ENCODE peak calls at places on chromosomes 13 and 19, in nine cellular contexts. One of them, this sample, is unnamed.

GRCh38 chr13:93752506-93752905 is 525.9 kb downstream of the GPC6 start:
- DNase-seq in GM12891: no peak
- DNase-seq in fibroblast of lung: no peak
- DNase-seq in iPS DF 6.9: no peak
- DNase-seq in M059J: no peak
- DNase-seq in hippocampal formation: no peak
- DNase-seq in stimulated activated CD4-positive, alpha-beta T cell treated with anti-CD3 and anti-CD28 coated beads, TNF-alpha, amount 100 ng/mL, for 48 hours: no peak
- DNase-seq in NAMALWA: no peak
- DNase-seq in activated gamma-delta T cell treated with Interleukin-2 at 50 U/mL for 16 hours: no peak
- DNase-seq in this sample: no peak

GRCh38 chr19:16273005-16273404 is 51.6 kb upstream of the KLF2 start:
- DNase-seq in GM12891: no peak
- DNase-seq in fibroblast of lung: no peak
- DNase-seq in iPS DF 6.9: no peak
- DNase-seq in M059J: no peak
- DNase-seq in hippocampal formation: peak
- DNase-seq in stimulated activated CD4-positive, alpha-beta T cell treated with anti-CD3 and anti-CD28 coated beads, TNF-alpha, amount 100 ng/mL, for 48 hours: no peak
- DNase-seq in NAMALWA: no peak
- DNase-seq in activated gamma-delta T cell treated with Interleukin-2 at 50 U/mL for 16 hours: no peak
- DNase-seq in this sample: no peak

GRCh38 chr13:23575632-23576031 is 5.4 kb downstream of the TNFRSF19 start:
- DNase-seq in GM12891: no peak
- DNase-seq in fibroblast of lung: no peak
- DNase-seq in iPS DF 6.9: no peak
- DNase-seq in M059J: no peak
- DNase-seq in hippocampal formation: no peak
- DNase-seq in stimulated activated CD4-positive, alpha-beta T cell treated with anti-CD3 and anti-CD28 coated beads, TNF-alpha, amount 100 ng/mL, for 48 hours: no peak
- DNase-seq in NAMALWA: no peak
- DNase-seq in activated gamma-delta T cell treated with Interleukin-2 at 50 U/mL for 16 hours: no peak
- DNase-seq in this sample: no peak

GRCh38 chr19:58545286-58546068 is 1.6 kb downstream of the TRIM28 start:
- DNase-seq in GM12891: no peak
- DNase-seq in fibroblast of lung: no peak
- DNase-seq in iPS DF 6.9: no peak
- DNase-seq in M059J: no peak
- DNase-seq in hippocampal formation: no peak
- DNase-seq in stimulated activated CD4-positive, alpha-beta T cell treated with anti-CD3 and anti-CD28 coated beads, TNF-alpha, amount 100 ng/mL, for 48 hours: no peak
- DNase-seq in NAMALWA: no peak
- DNase-seq in activated gamma-delta T cell treated with Interleukin-2 at 50 U/mL for 16 hours: no peak
- DNase-seq in this sample: no peak

GRCh38 chr13:114282143-114282685 is 813 bp downstream of the UPF3A start:
- DNase-seq in GM12891: no peak
- DNase-seq in fibroblast of lung: peak
- DNase-seq in iPS DF 6.9: no peak
- DNase-seq in M059J: peak
- DNase-seq in hippocampal formation: no peak
- DNase-seq in stimulated activated CD4-positive, alpha-beta T cell treated with anti-CD3 and anti-CD28 coated beads, TNF-alpha, amount 100 ng/mL, for 48 hours: peak
- DNase-seq in NAMALWA: peak
- DNase-seq in activated gamma-delta T cell treated with Interleukin-2 at 50 U/mL for 16 hours: no peak
- DNase-seq in this sample: no peak

GRCh38 chr13:80239571-80240255 is 101.2 kb downstream of the SPRY2 start:
- DNase-seq in GM12891: no peak
- DNase-seq in fibroblast of lung: no peak
- DNase-seq in iPS DF 6.9: no peak
- DNase-seq in M059J: no peak
- DNase-seq in hippocampal formation: no peak
- DNase-seq in stimulated activated CD4-positive, alpha-beta T cell treated with anti-CD3 and anti-CD28 coated beads, TNF-alpha, amount 100 ng/mL, for 48 hours: no peak
- DNase-seq in NAMALWA: no peak
- DNase-seq in activated gamma-delta T cell treated with Interleukin-2 at 50 U/mL for 16 hours: no peak
- DNase-seq in this sample: no peak

GRCh38 chr13:46893820-46894533 is 2.9 kb downstream of the HTR2A start:
- DNase-seq in GM12891: peak
- DNase-seq in fibroblast of lung: peak
- DNase-seq in iPS DF 6.9: no peak
- DNase-seq in M059J: peak
- DNase-seq in hippocampal formation: peak
- DNase-seq in stimulated activated CD4-positive, alpha-beta T cell treated with anti-CD3 and anti-CD28 coated beads, TNF-alpha, amount 100 ng/mL, for 48 hours: peak
- DNase-seq in NAMALWA: peak
- DNase-seq in activated gamma-delta T cell treated with Interleukin-2 at 50 U/mL for 16 hours: peak
- DNase-seq in this sample: no peak

GRCh38 chr13:46638262-46638661 is 85.3 kb downstream of the LRCH1 start:
- DNase-seq in GM12891: no peak
- DNase-seq in fibroblast of lung: no peak
- DNase-seq in iPS DF 6.9: no peak
- DNase-seq in M059J: no peak
- DNase-seq in hippocampal formation: no peak
- DNase-seq in stimulated activated CD4-positive, alpha-beta T cell treated with anti-CD3 and anti-CD28 coated beads, TNF-alpha, amount 100 ng/mL, for 48 hours: no peak
- DNase-seq in NAMALWA: no peak
- DNase-seq in activated gamma-delta T cell treated with Interleukin-2 at 50 U/mL for 16 hours: no peak
- DNase-seq in this sample: no peak

GRCh38 chr19:15443838-15444237 is 5.9 kb downstream of the WIZ start:
- DNase-seq in GM12891: no peak
- DNase-seq in fibroblast of lung: no peak
- DNase-seq in iPS DF 6.9: no peak
- DNase-seq in M059J: no peak
- DNase-seq in hippocampal formation: peak
- DNase-seq in stimulated activated CD4-positive, alpha-beta T cell treated with anti-CD3 and anti-CD28 coated beads, TNF-alpha, amount 100 ng/mL, for 48 hours: no peak
- DNase-seq in NAMALWA: no peak
- DNase-seq in activated gamma-delta T cell treated with Interleukin-2 at 50 U/mL for 16 hours: no peak
- DNase-seq in this sample: no peak

This sample was measured in iPS DF 19.7.